ENCODE peak calls at places on chromosome 9, in ten cellular contexts. One of them, this sample, is unnamed.

GRCh38 chr9:29691758-29692407 is 2118.6 kb upstream of the C9orf72 start:
- ATAC-seq in heart right ventricle: no peak
- ATAC-seq in activated CD8-positive, alpha-beta T cell treated with anti-CD3 and anti-CD28 coated beads for 36 hours: no peak
- ATAC-seq in stimulated activated naive CD8-positive, alpha-beta T cell treated with anti-CD3 and anti-CD28 coated beads, Interleukin-15, amount 100 ng/mL, for 72 hours: no peak
- ATAC-seq in A549: peak
- ATAC-seq in RWPE2: no peak
- ATAC-seq in left lung: peak
- ATAC-seq in CD4-positive, alpha-beta T cell: no peak
- ATAC-seq in activated T-cell treated with anti-CD3 and anti-CD28 coated beads, Interleukin-2, amount 50 U/mL, for 4 hours: no peak
- ATAC-seq in lower lobe of right lung: no peak
- ATAC-seq in this sample: peak

GRCh38 chr9:131397100-131397790 is 3.4 kb downstream of the PRRC2B start:
- ATAC-seq in A549: no peak
- ATAC-seq in stimulated activated naive CD8-positive, alpha-beta T cell treated with anti-CD3 and anti-CD28 coated beads, Interleukin-15, amount 100 ng/mL, for 72 hours: no peak
- ATAC-seq in activated CD8-positive, alpha-beta T cell treated with anti-CD3 and anti-CD28 coated beads for 36 hours: no peak
- ATAC-seq in left lung: peak
- ATAC-seq in activated T-cell treated with anti-CD3 and anti-CD28 coated beads, Interleukin-2, amount 50 U/mL, for 4 hours: no peak
- ATAC-seq in RWPE2: peak
- ATAC-seq in lower lobe of right lung: no peak
- ATAC-seq in heart right ventricle: no peak
- ATAC-seq in CD4-positive, alpha-beta T cell: no peak
- ATAC-seq in this sample: peak

GRCh38 chr9:76136986-76137385 is 246.5 kb downstream of the PCSK5 start:
- ATAC-seq in activated CD8-positive, alpha-beta T cell treated with anti-CD3 and anti-CD28 coated beads for 36 hours: peak
- ATAC-seq in stimulated activated naive CD8-positive, alpha-beta T cell treated with anti-CD3 and anti-CD28 coated beads, Interleukin-15, amount 100 ng/mL, for 72 hours: peak
- ATAC-seq in lower lobe of right lung: peak
- ATAC-seq in CD4-positive, alpha-beta T cell: no peak
- ATAC-seq in RWPE2: peak
- ATAC-seq in left lung: peak
- ATAC-seq in activated T-cell treated with anti-CD3 and anti-CD28 coated beads, Interleukin-2, amount 50 U/mL, for 4 hours: no peak
- ATAC-seq in A549: no peak
- ATAC-seq in heart right ventricle: no peak
- ATAC-seq in this sample: peak

GRCh38 chr9:133360400-133361393 is 4.3 kb downstream of the SURF2 start:
- ATAC-seq in RWPE2: no peak
- ATAC-seq in activated T-cell treated with anti-CD3 and anti-CD28 coated beads, Interleukin-2, amount 50 U/mL, for 4 hours: no peak
- ATAC-seq in CD4-positive, alpha-beta T cell: no peak
- ATAC-seq in left lung: no peak
- ATAC-seq in stimulated activated naive CD8-positive, alpha-beta T cell treated with anti-CD3 and anti-CD28 coated beads, Interleukin-15, amount 100 ng/mL, for 72 hours: no peak
- ATAC-seq in heart right ventricle: no peak
- ATAC-seq in A549: no peak
- ATAC-seq in activated CD8-positive, alpha-beta T cell treated with anti-CD3 and anti-CD28 coated beads for 36 hours: no peak
- ATAC-seq in lower lobe of right lung: no peak
- ATAC-seq in this sample: no peak

GRCh38 chr9:23438299-23438907 is 387.6 kb downstream of the ELAVL2 start:
- ATAC-seq in activated T-cell treated with anti-CD3 and anti-CD28 coated beads, Interleukin-2, amount 50 U/mL, for 4 hours: no peak
- ATAC-seq in activated CD8-positive, alpha-beta T cell treated with anti-CD3 and anti-CD28 coated beads for 36 hours: no peak
- ATAC-seq in CD4-positive, alpha-beta T cell: no peak
- ATAC-seq in stimulated activated naive CD8-positive, alpha-beta T cell treated with anti-CD3 and anti-CD28 coated beads, Interleukin-15, amount 100 ng/mL, for 72 hours: no peak
- ATAC-seq in lower lobe of right lung: no peak
- ATAC-seq in RWPE2: no peak
- ATAC-seq in heart right ventricle: no peak
- ATAC-seq in A549: no peak
- ATAC-seq in left lung: no peak
- ATAC-seq in this sample: no peak

GRCh38 chr9:137099231-137099630 is 12.4 kb downstream of the MAN1B1 start:
- ATAC-seq in heart right ventricle: no peak
- ATAC-seq in CD4-positive, alpha-beta T cell: no peak
- ATAC-seq in left lung: no peak
- ATAC-seq in A549: no peak
- ATAC-seq in activated CD8-positive, alpha-beta T cell treated with anti-CD3 and anti-CD28 coated beads for 36 hours: no peak
- ATAC-seq in activated T-cell treated with anti-CD3 and anti-CD28 coated beads, Interleukin-2, amount 50 U/mL, for 4 hours: no peak
- ATAC-seq in lower lobe of right lung: no peak
- ATAC-seq in RWPE2: no peak
- ATAC-seq in stimulated activated naive CD8-positive, alpha-beta T cell treated with anti-CD3 and anti-CD28 coated beads, Interleukin-15, amount 100 ng/mL, for 72 hours: no peak
- ATAC-seq in this sample: no peak

GRCh38 chr9:128636024-128636390 is 20.6 kb downstream of the DYNC2I2 start:
- ATAC-seq in A549: peak
- ATAC-seq in RWPE2: peak
- ATAC-seq in left lung: peak
- ATAC-seq in heart right ventricle: peak
- ATAC-seq in lower lobe of right lung: peak
- ATAC-seq in stimulated activated naive CD8-positive, alpha-beta T cell treated with anti-CD3 and anti-CD28 coated beads, Interleukin-15, amount 100 ng/mL, for 72 hours: peak
- ATAC-seq in activated CD8-positive, alpha-beta T cell treated with anti-CD3 and anti-CD28 coated beads for 36 hours: no peak
- ATAC-seq in CD4-positive, alpha-beta T cell: no peak
- ATAC-seq in activated T-cell treated with anti-CD3 and anti-CD28 coated beads, Interleukin-2, amount 50 U/mL, for 4 hours: no peak
- ATAC-seq in this sample: peak

GRCh38 chr9:94100152-94100879 is 16.1 kb downstream of the PTPDC1 start:
- ATAC-seq in activated CD8-positive, alpha-beta T cell treated with anti-CD3 and anti-CD28 coated beads for 36 hours: no peak
- ATAC-seq in heart right ventricle: no peak
- ATAC-seq in CD4-positive, alpha-beta T cell: no peak
- ATAC-seq in RWPE2: no peak
- ATAC-seq in A549: no peak
- ATAC-seq in left lung: no peak
- ATAC-seq in lower lobe of right lung: no peak
- ATAC-seq in activated T-cell treated with anti-CD3 and anti-CD28 coated beads, Interleukin-2, amount 50 U/mL, for 4 hours: no peak
- ATAC-seq in stimulated activated naive CD8-positive, alpha-beta T cell treated with anti-CD3 and anti-CD28 coated beads, Interleukin-15, amount 100 ng/mL, for 72 hours: no peak
- ATAC-seq in this sample: no peak

GRCh38 chr9:134785325-134786108 is 95.1 kb upstream of the FCN2 start:
- ATAC-seq in stimulated activated naive CD8-positive, alpha-beta T cell treated with anti-CD3 and anti-CD28 coated beads, Interleukin-15, amount 100 ng/mL, for 72 hours: no peak
- ATAC-seq in RWPE2: no peak
- ATAC-seq in A549: no peak
- ATAC-seq in left lung: peak
- ATAC-seq in lower lobe of right lung: no peak
- ATAC-seq in CD4-positive, alpha-beta T cell: no peak
- ATAC-seq in heart right ventricle: peak
- ATAC-seq in activated T-cell treated with anti-CD3 and anti-CD28 coated beads, Interleukin-2, amount 50 U/mL, for 4 hours: no peak
- ATAC-seq in activated CD8-positive, alpha-beta T cell treated with anti-CD3 and anti-CD28 coated beads for 36 hours: no peak
- ATAC-seq in this sample: peak

GRCh38 chr9:1458503-1458902 is 408.3 kb downstream of the DMRT2 start:
- ATAC-seq in activated CD8-positive, alpha-beta T cell treated with anti-CD3 and anti-CD28 coated beads for 36 hours: no peak
- ATAC-seq in stimulated activated naive CD8-positive, alpha-beta T cell treated with anti-CD3 and anti-CD28 coated beads, Interleukin-15, amount 100 ng/mL, for 72 hours: peak
- ATAC-seq in activated T-cell treated with anti-CD3 and anti-CD28 coated beads, Interleukin-2, amount 50 U/mL, for 4 hours: peak
- ATAC-seq in RWPE2: peak
- ATAC-seq in lower lobe of right lung: peak
- ATAC-seq in left lung: peak
- ATAC-seq in CD4-positive, alpha-beta T cell: no peak
- ATAC-seq in heart right ventricle: no peak
- ATAC-seq in A549: no peak
- ATAC-seq in this sample: peak

GRCh38 chr9:88388886-88389617 is 808 bp downstream of the SPIN1 start:
- ATAC-seq in activated CD8-positive, alpha-beta T cell treated with anti-CD3 and anti-CD28 coated beads for 36 hours: peak
- ATAC-seq in stimulated activated naive CD8-positive, alpha-beta T cell treated with anti-CD3 and anti-CD28 coated beads, Interleukin-15, amount 100 ng/mL, for 72 hours: peak
- ATAC-seq in RWPE2: peak
- ATAC-seq in lower lobe of right lung: peak
- ATAC-seq in activated T-cell treated with anti-CD3 and anti-CD28 coated beads, Interleukin-2, amount 50 U/mL, for 4 hours: peak
- ATAC-seq in heart right ventricle: peak
- ATAC-seq in left lung: peak
- ATAC-seq in CD4-positive, alpha-beta T cell: peak
- ATAC-seq in A549: peak
- ATAC-seq in this sample: peak

GRCh38 chr9:16726718-16727451 is 143.6 kb downstream of the BNC2 start:
- ATAC-seq in left lung: peak
- ATAC-seq in activated T-cell treated with anti-CD3 and anti-CD28 coated beads, Interleukin-2, amount 50 U/mL, for 4 hours: peak
- ATAC-seq in CD4-positive, alpha-beta T cell: no peak
- ATAC-seq in activated CD8-positive, alpha-beta T cell treated with anti-CD3 and anti-CD28 coated beads for 36 hours: peak
- ATAC-seq in heart right ventricle: peak
- ATAC-seq in stimulated activated naive CD8-positive, alpha-beta T cell treated with anti-CD3 and anti-CD28 coated beads, Interleukin-15, amount 100 ng/mL, for 72 hours: peak
- ATAC-seq in RWPE2: peak
- ATAC-seq in lower lobe of right lung: peak
- ATAC-seq in A549: peak
- ATAC-seq in this sample: peak

GRCh38 chr9:18075253-18075977 is 398.5 kb upstream of the ADAMTSL1 start:
- ATAC-seq in A549: no peak
- ATAC-seq in lower lobe of right lung: no peak
- ATAC-seq in CD4-positive, alpha-beta T cell: no peak
- ATAC-seq in heart right ventricle: no peak
- ATAC-seq in activated T-cell treated with anti-CD3 and anti-CD28 coated beads, Interleukin-2, amount 50 U/mL, for 4 hours: no peak
- ATAC-seq in RWPE2: no peak
- ATAC-seq in left lung: no peak
- ATAC-seq in stimulated activated naive CD8-positive, alpha-beta T cell treated with anti-CD3 and anti-CD28 coated beads, Interleukin-15, amount 100 ng/mL, for 72 hours: no peak
- ATAC-seq in activated CD8-positive, alpha-beta T cell treated with anti-CD3 and anti-CD28 coated beads for 36 hours: no peak
- ATAC-seq in this sample: no peak

GRCh38 chr9:129854588-129855110 is 19.4 kb downstream of the USP20 start:
- ATAC-seq in left lung: no peak
- ATAC-seq in A549: no peak
- ATAC-seq in lower lobe of right lung: no peak
- ATAC-seq in activated CD8-positive, alpha-beta T cell treated with anti-CD3 and anti-CD28 coated beads for 36 hours: peak
- ATAC-seq in RWPE2: no peak
- ATAC-seq in activated T-cell treated with anti-CD3 and anti-CD28 coated beads, Interleukin-2, amount 50 U/mL, for 4 hours: peak
- ATAC-seq in CD4-positive, alpha-beta T cell: peak
- ATAC-seq in heart right ventricle: no peak
- ATAC-seq in stimulated activated naive CD8-positive, alpha-beta T cell treated with anti-CD3 and anti-CD28 coated beads, Interleukin-15, amount 100 ng/mL, for 72 hours: peak
- ATAC-seq in this sample: no peak

GRCh38 chr9:97632406-97632991 is 669 bp downstream of the TSTD2 start:
- ATAC-seq in activated T-cell treated with anti-CD3 and anti-CD28 coated beads, Interleukin-2, amount 50 U/mL, for 4 hours: peak
- ATAC-seq in RWPE2: peak
- ATAC-seq in lower lobe of right lung: peak
- ATAC-seq in activated CD8-positive, alpha-beta T cell treated with anti-CD3 and anti-CD28 coated beads for 36 hours: no peak
- ATAC-seq in A549: peak
- ATAC-seq in CD4-positive, alpha-beta T cell: no peak
- ATAC-seq in left lung: peak
- ATAC-seq in stimulated activated naive CD8-positive, alpha-beta T cell treated with anti-CD3 and anti-CD28 coated beads, Interleukin-15, amount 100 ng/mL, for 72 hours: peak
- ATAC-seq in heart right ventricle: peak
- ATAC-seq in this sample: no peak

GRCh38 chr9:131727795-131728545 is 11.9 kb downstream of the RAPGEF1 start:
- ATAC-seq in CD4-positive, alpha-beta T cell: no peak
- ATAC-seq in RWPE2: peak
- ATAC-seq in lower lobe of right lung: no peak
- ATAC-seq in stimulated activated naive CD8-positive, alpha-beta T cell treated with anti-CD3 and anti-CD28 coated beads, Interleukin-15, amount 100 ng/mL, for 72 hours: peak
- ATAC-seq in A549: no peak
- ATAC-seq in activated T-cell treated with anti-CD3 and anti-CD28 coated beads, Interleukin-2, amount 50 U/mL, for 4 hours: no peak
- ATAC-seq in left lung: no peak
- ATAC-seq in activated CD8-positive, alpha-beta T cell treated with anti-CD3 and anti-CD28 coated beads for 36 hours: peak
- ATAC-seq in heart right ventricle: no peak
- ATAC-seq in this sample: peak

GRCh38 chr9:91502913-91503649 is 79.4 kb upstream of the NFIL3 start:
- ATAC-seq in stimulated activated naive CD8-positive, alpha-beta T cell treated with anti-CD3 and anti-CD28 coated beads, Interleukin-15, amount 100 ng/mL, for 72 hours: no peak
- ATAC-seq in activated CD8-positive, alpha-beta T cell treated with anti-CD3 and anti-CD28 coated beads for 36 hours: no peak
- ATAC-seq in A549: no peak
- ATAC-seq in lower lobe of right lung: no peak
- ATAC-seq in left lung: no peak
- ATAC-seq in CD4-positive, alpha-beta T cell: no peak
- ATAC-seq in activated T-cell treated with anti-CD3 and anti-CD28 coated beads, Interleukin-2, amount 50 U/mL, for 4 hours: peak
- ATAC-seq in RWPE2: no peak
- ATAC-seq in heart right ventricle: no peak
- ATAC-seq in this sample: no peak

GRCh38 chr9:116646661-116647514 is 40.2 kb upstream of the TRIM32 start:
- ATAC-seq in activated T-cell treated with anti-CD3 and anti-CD28 coated beads, Interleukin-2, amount 50 U/mL, for 4 hours: no peak
- ATAC-seq in A549: peak
- ATAC-seq in stimulated activated naive CD8-positive, alpha-beta T cell treated with anti-CD3 and anti-CD28 coated beads, Interleukin-15, amount 100 ng/mL, for 72 hours: peak
- ATAC-seq in left lung: peak
- ATAC-seq in CD4-positive, alpha-beta T cell: no peak
- ATAC-seq in RWPE2: peak
- ATAC-seq in heart right ventricle: peak
- ATAC-seq in lower lobe of right lung: peak
- ATAC-seq in activated CD8-positive, alpha-beta T cell treated with anti-CD3 and anti-CD28 coated beads for 36 hours: no peak
- ATAC-seq in this sample: peak

This sample was measured in esophagus mucosa.